ENCODE peak calls at places on chromosome 10, in six cellular contexts. Q, J, F, O, B and C are unnamed samples.
A peak's percentile ranks its signal among the peaks of the same experiment; 100 is the strongest.

GRCh38 chr10:70474780-70475179 is 3.8 kb upstream of the PALD1 start:
- DNase-seq in Q (no peak), J (no peak), F (no peak), O (no peak), B (no peak), C (no peak)

GRCh38 chr10:16843252-16843870 is 26.1 kb upstream of the RSU1 start:
- DNase-seq in Q (peak; percentile 42), J (peak; percentile 82), F (no peak), O (no peak), B (peak; percentile 80), C (peak; percentile 70)

GRCh38 chr10:47028466-47028865 is 117.2 kb downstream of the PTPN20 start:
- DNase-seq in Q (no peak), J (no peak), F (peak; percentile 19), O (no peak), B (no peak), C (no peak)

GRCh38 chr10:22612316-22612715 is 102.1 kb downstream of the PIP4K2A start:
- DNase-seq in Q (no peak), J (no peak), F (no peak), O (no peak), B (no peak), C (no peak)

GRCh38 chr10:42177077-42177792 is 461.1 kb downstream of the ZNF33B start:
- DNase-seq in Q (no peak), J (no peak), F (no peak), O (no peak), B (no peak), C (no peak)

GRCh38 chr10:21297525-21298383 is 227.7 kb downstream of the SKIDA1 start:
- DNase-seq in Q (no peak), J (no peak), F (no peak), O (no peak), B (no peak), C (no peak)

GRCh38 chr10:54799491-54799890 is 1.5 kb downstream of the PCDH15 start:
- DNase-seq in Q (no peak), J (no peak), F (no peak), O (no peak), B (no peak), C (no peak)

GRCh38 chr10:16854623-16855022 is 37.4 kb upstream of the RSU1 start:
- DNase-seq in Q (no peak), J (no peak), F (no peak), O (no peak), B (peak; percentile 32), C (no peak)

GRCh38 chr10:117450940-117451339 is 75.7 kb upstream of the PDZD8 start:
- DNase-seq in Q (no peak), J (no peak), F (no peak), O (no peak), B (no peak), C (no peak)

GRCh38 chr10:77333610-77334340 is 303.8 kb downstream of the KCNMA1 start:
- DNase-seq in Q (no peak), J (peak; percentile 73), F (no peak), O (no peak), B (no peak), C (no peak)

GRCh38 chr10:69874464-69874863 is 72.8 kb downstream of the COL13A1 start:
- DNase-seq in Q (no peak), J (peak; percentile 82), F (no peak), O (no peak), B (peak; percentile 50), C (no peak)

GRCh38 chr10:43354879-43355380 is 16.5 kb upstream of the FXYD4 start:
- DNase-seq in Q (no peak), J (no peak), F (no peak), O (no peak), B (no peak), C (no peak)

GRCh38 chr10:5148678-5149032 is 36.3 kb downstream of the AKR1C8 start:
- DNase-seq in Q (no peak), J (no peak), F (no peak), O (no peak), B (no peak), C (no peak)

GRCh38 chr10:122286872-122287271 is 15.8 kb downstream of the BTBD16 start:
- DNase-seq in Q (no peak), J (peak; percentile 77), F (peak; percentile 61), O (no peak), B (peak; percentile 79), C (peak; percentile 78)

GRCh38 chr10:118210276-118210675 is 131.8 kb downstream of the FAM204A start:
- DNase-seq in Q (no peak), J (no peak), F (no peak), O (no peak), B (peak; percentile 2), C (no peak)

GRCh38 chr10:95384011-95384704 is 93.4 kb upstream of the PDLIM1 start:
- DNase-seq in Q (no peak), J (no peak), F (peak; percentile 20), O (no peak), B (no peak), C (no peak)

GRCh38 chr10:10776363-10776762 is 241.3 kb upstream of the CELF2 start:
- DNase-seq in Q (no peak), J (no peak), F (no peak), O (no peak), B (no peak), C (no peak)

GRCh38 chr10:2475711-2476110 is 591.6 kb upstream of the PFKP start:
- DNase-seq in Q (no peak), J (no peak), F (no peak), O (no peak), B (no peak), C (no peak)

GRCh38 chr10:99695761-99696160 is 36.2 kb downstream of the COX15 start:
- DNase-seq in Q (no peak), J (peak; percentile 72), F (no peak), O (no peak), B (no peak), C (no peak)

GRCh38 chr10:37710831-37711616 is 146.4 kb downstream of the ZNF248 start:
- DNase-seq in Q (no peak), J (no peak), F (no peak), O (no peak), B (no peak), C (no peak)

GRCh38 chr10:35795131-35795819 is 153.2 kb upstream of the FZD8 start:
- DNase-seq in Q (no peak), J (peak; percentile 64), F (no peak), O (no peak), B (no peak), C (no peak)

GRCh38 chr10:22321831-22322662 is 1.1 kb downstream of the BMI1 start:
- DNase-seq in Q (peak; percentile 43), J (no peak), F (peak; percentile 46), O (no peak), B (peak; percentile 40), C (no peak)

GRCh38 chr10:62050941-62051433 is 149.5 kb downstream of the ARID5B start:
- DNase-seq in Q (no peak), J (peak; percentile 96), F (no peak), O (no peak), B (peak; percentile 96), C (peak; percentile 84)

GRCh38 chr10:122051609-122052385 is 62.8 kb downstream of the TACC2 start:
- DNase-seq in Q (peak; percentile 23), J (peak; percentile 65), F (peak; percentile 83), O (no peak), B (peak; percentile 75), C (peak; percentile 89)

GRCh38 chr10:16832351-16833080 is 15.3 kb upstream of the RSU1 start:
- DNase-seq in Q (no peak), J (peak; percentile 90), F (no peak), O (no peak), B (peak; percentile 28), C (no peak)

GRCh38 chr10:69629897-69630650 is at the start of gene FAM241B:
- DNase-seq in Q (peak; percentile 67), J (peak; percentile 5), F (peak; percentile 83), O (no peak), B (peak; percentile 23), C (peak; percentile 76)

GRCh38 chr10:75108684-75109458 is 2.6 kb upstream of the SAMD8 start:
- DNase-seq in Q (peak; percentile 33), J (no peak), F (peak; percentile 80), O (peak; percentile 27), B (peak; percentile 39), C (peak; percentile 86)

GRCh38 chr10:24762161-24762924 is 38.7 kb upstream of the ARHGAP21 start:
- DNase-seq in Q (no peak), J (no peak), F (no peak), O (no peak), B (peak; percentile 28), C (peak; percentile 9)

GRCh38 chr10:86165666-86166065 is 200.9 kb downstream of the GRID1 start:
- DNase-seq in Q (no peak), J (no peak), F (no peak), O (no peak), B (no peak), C (no peak)

GRCh38 chr10:34313353-34313752 is 501.7 kb downstream of the PARD3 start:
- DNase-seq in Q (no peak), J (peak; percentile 25), F (no peak), O (no peak), B (no peak), C (no peak)
- H2BK15ac ChIP-seq in Q (no peak overlapping the region), J (peak overlapping the region; percentile 34), F (no peak overlapping the region), O (no peak overlapping the region), B (no peak overlapping the region), C (no peak overlapping the region)

GRCh38 chr10:88082806-88083596 is 219.6 kb downstream of the PTEN start:
- DNase-seq in Q (no peak), J (no peak), F (no peak), O (no peak), B (no peak), C (no peak)
- H2BK15ac ChIP-seq in Q (no peak overlapping the region), J (no peak overlapping the region), F (no peak overlapping the region), O (no peak overlapping the region), B (no peak overlapping the region), C (no peak overlapping the region)

GRCh38 chr10:130740788-130741785 is 570.4 kb downstream of the TCERG1L start:
- DNase-seq in Q (no peak), J (no peak), F (no peak), O (no peak), B (no peak), C (no peak)

GRCh38 chr10:130737622-130738021 is 573.9 kb downstream of the TCERG1L start:
- DNase-seq in Q (peak; percentile 74), J (no peak), F (peak; percentile 46), O (no peak), B (no peak), C (peak; percentile 72)

GRCh38 chr10:130740166-130740565 is 571.4 kb downstream of the TCERG1L start:
- DNase-seq in Q (no peak), J (no peak), F (no peak), O (no peak), B (no peak), C (no peak)

GRCh38 chr10:130739016-130739756 is 572.3 kb downstream of the TCERG1L start:
- DNase-seq in Q (no peak), J (no peak), F (no peak), O (no peak), B (no peak), C (no peak)

DNA sequence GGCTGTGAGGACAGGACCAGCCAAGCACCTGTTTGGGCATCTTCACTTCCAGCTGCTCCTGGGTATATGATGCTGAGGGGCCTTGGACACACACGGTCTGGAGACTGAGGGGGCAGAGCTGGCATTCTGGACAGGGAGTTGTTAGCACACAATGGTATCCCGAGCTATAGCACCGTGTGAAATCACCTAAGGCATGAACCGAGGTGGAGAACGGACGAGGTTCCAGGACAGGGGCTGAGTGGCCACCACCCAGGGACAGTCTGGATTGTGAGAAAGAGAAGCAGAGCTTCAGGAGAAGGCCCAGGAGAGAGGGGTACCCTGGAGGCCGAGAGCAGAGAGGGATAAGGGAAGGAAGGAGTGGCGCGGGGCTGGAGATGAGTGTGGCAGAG is 571.8 kb downstream of the TCERG1L start:
- DNase-seq in Q (no peak), J (no peak), F (no peak), O (no peak), B (no peak), C (no peak)
- H2BK15ac ChIP-seq in Q (no peak overlapping the region), J (no peak overlapping the region), F (no peak overlapping the region), O (no peak overlapping the region), B (no peak overlapping the region), C (no peak overlapping the region)

GRCh38 chr10:80400136-80400804 is 8.1 kb upstream of the PRXL2A start:
- DNase-seq in Q (no peak), J (no peak), F (no peak), O (no peak), B (no peak), C (no peak)
- H2BK15ac ChIP-seq in Q (no peak overlapping the region), J (no peak overlapping the region), F (no peak overlapping the region), O (no peak overlapping the region), B (no peak overlapping the region), C (no peak overlapping the region)